ENCODE peak calls at places on chromosomes 11 and 22, in eight cellular contexts. R is IMR-90, F is brain microvascular endothelial cell, C is HCT116, A is tibial artery, H is endothelial cell of umbilical vein, E is choroid plexus epithelial cell, M is omental fat pad. O is an unnamed sample.

GRCh38 chr11:11081786-11082185 is 223.9 kb upstream of the ZBED5 start:
- DNase-seq in C (no peak), H (no peak), F (no peak), M (no peak), R (no peak), E (peak), A (no peak), O (no peak)

GRCh38 chr22:46542011-46542985 is 4.9 kb upstream of the CELSR1 start:
- DNase-seq in A (peak), H (peak), M (no peak), R (peak), C (no peak), F (peak), E (peak), O (peak)

GRCh38 chr11:3926458-3927095 is 71.1 kb downstream of the STIM1 start:
- DNase-seq in H (no peak), R (peak), F (no peak), C (no peak), A (no peak), M (no peak), E (no peak), O (no peak)

GRCh38 chr11:69008774-69009440 is 4.1 kb downstream of the MRGPRF start:
- DNase-seq in F (peak), H (peak), C (peak), M (peak), E (peak), R (peak), A (peak), O (peak)

GRCh38 chr11:1655168-1656060 is 25.8 kb downstream of the KRTAP5-5 start:
- DNase-seq in R (no peak), C (no peak), A (peak), E (no peak), M (no peak), F (no peak), H (no peak), O (no peak)

GRCh38 chr11:19633276-19633675 is 79.4 kb upstream of the NAV2 start:
- DNase-seq in E (peak), F (no peak), H (no peak), M (no peak), C (no peak), A (peak), R (no peak), O (no peak)

GRCh38 chr22:36194971-36195370 is 6.6 kb downstream of the APOL4 start:
- DNase-seq in E (peak), H (peak), C (peak), A (peak), R (peak), M (no peak), F (peak), O (peak)

GRCh38 chr11:72091292-72091691 is 10.6 kb downstream of the LRRC51 start:
- DNase-seq in M (peak), C (no peak), E (peak), H (peak), A (peak), R (peak), F (peak), O (peak)

GRCh38 chr11:32094931-32095330 is 4.1 kb downstream of the RCN1 start:
- DNase-seq in F (no peak), R (no peak), A (no peak), M (no peak), H (no peak), C (no peak), E (no peak), O (peak)

GRCh38 chr11:43987384-43988039 is 45.1 kb downstream of the C11orf96 start:
- DNase-seq in A (peak), C (no peak), R (peak), H (peak), F (peak), M (peak), E (peak), O (peak)

GRCh38 chr22:28977481-28977971 is 84.1 kb downstream of the C22orf31 start:
- DNase-seq in M (no peak), E (peak), F (peak), C (peak), H (peak), R (no peak), A (no peak), O (peak)

GRCh38 chr11:17828311-17828751 is 93.8 kb downstream of the KCNC1 start:
- DNase-seq in H (no peak), F (no peak), C (no peak), E (no peak), A (peak), M (no peak), R (peak), O (peak)

GRCh38 chr11:69916806-69917387 is 97.7 kb upstream of the FGF3 start:
- DNase-seq in H (no peak), R (no peak), A (no peak), C (no peak), E (no peak), F (no peak), M (no peak), O (no peak)

GRCh38 chr11:122556605-122557004 is 98.9 kb upstream of the UBASH3B start:
- DNase-seq in C (no peak), H (no peak), E (peak), R (no peak), A (no peak), M (no peak), F (no peak), O (no peak)

GRCh38 chr11:74318241-74318932 is 6.9 kb upstream of the P4HA3 start:
- DNase-seq in E (peak), C (no peak), H (peak), F (peak), M (no peak), R (peak), A (no peak), O (no peak)

GRCh38 chr11:130781906-130782305 is 134.4 kb downstream of the SNX19 start:
- DNase-seq in C (no peak), M (no peak), A (no peak), H (peak), E (no peak), F (peak), R (peak), O (peak)

GRCh38 chr22:29260031-29260560 is 7.7 kb downstream of the RHBDD3 start:
- DNase-seq in R (no peak), H (no peak), M (no peak), A (no peak), E (no peak), C (no peak), F (no peak), O (no peak)

GRCh38 chr11:67013511-67014045 is 9.4 kb upstream of the SYT12 start:
- DNase-seq in E (no peak), H (no peak), M (no peak), A (no peak), R (no peak), C (no peak), F (no peak), O (no peak)

GRCh38 chr11:77088236-77089003 is 14.2 kb upstream of the OMP start:
- DNase-seq in M (no peak), E (no peak), H (no peak), C (no peak), R (no peak), A (no peak), F (no peak), O (no peak)

GRCh38 chr22:27283714-27284113 is 517.8 kb downstream of the MN1 start:
- DNase-seq in C (peak), F (no peak), H (no peak), R (peak), A (no peak), E (no peak), M (no peak), O (no peak)

GRCh38 chr11:124917115-124917637 is 1.9 kb upstream of the HEPN1 start:
- DNase-seq in H (no peak), E (peak), R (peak), M (no peak), F (no peak), A (no peak), C (no peak), O (peak)

GRCh38 chr11:76269247-76269646 is 62.9 kb upstream of the WNT11 start:
- DNase-seq in A (peak), F (no peak), E (no peak), R (no peak), M (no peak), C (no peak), H (no peak), O (no peak)

GRCh38 chr11:75150079-75150478 is 828 bp upstream of the SLCO2B1 start:
- DNase-seq in E (no peak), A (no peak), M (no peak), H (no peak), C (no peak), F (no peak), R (no peak), O (no peak)

GRCh38 chr22:33210129-33210784 is 152.1 kb upstream of the SYN3 start:
- DNase-seq in F (peak), A (no peak), C (no peak), H (peak), M (no peak), E (peak), R (peak), O (peak)

GRCh38 chr11:5626191-5626590 is 1.4 kb downstream of the TRIM34 start:
- DNase-seq in H (no peak), A (no peak), R (peak), C (no peak), M (no peak), F (no peak), E (peak), O (peak)

GRCh38 chr22:39383841-39384625 is 15.5 kb upstream of the TAB1 start:
- DNase-seq in F (no peak), R (peak), A (no peak), E (no peak), M (no peak), C (no peak), H (no peak), O (no peak)

GRCh38 chr11:34053161-34053686 is 1.7 kb downstream of the CAPRIN1 start:
- DNase-seq in F (peak), H (peak), E (peak), A (peak), M (peak), R (peak), C (no peak), O (peak)

GRCh38 chr11:118241191-118242098 is 10.7 kb downstream of the MPZL3 start:
- DNase-seq in M (no peak), A (no peak), C (peak), E (no peak), H (peak), R (no peak), F (no peak), O (peak)

GRCh38 chr22:38220163-38220562 is 18.4 kb downstream of the MAFF start:
- DNase-seq in E (no peak), H (no peak), R (no peak), C (no peak), M (no peak), F (no peak), A (no peak), O (no peak)

GRCh38 chr22:41523464-41524221 is 20.6 kb downstream of the POLR3H start:
- DNase-seq in E (peak), C (no peak), R (peak), M (no peak), F (peak), H (no peak), A (peak), O (peak)

GRCh38 chr11:96155627-96156378 is 187.2 kb downstream of the MAML2 start:
- DNase-seq in M (peak), C (peak), E (peak), H (peak), A (peak), R (peak), F (peak), O (peak)

GRCh38 chr22:44080936-44081853 is 57.1 kb downstream of the PARVB start:
- DNase-seq in E (peak), A (peak), R (peak), M (peak), F (peak), C (peak), H (peak), O (peak)

GRCh38 chr11:43937434-43938411 is 4.7 kb upstream of the C11orf96 start:
- DNase-seq in R (peak), E (peak), M (no peak), C (peak), A (no peak), H (peak), F (peak), O (peak)

DNA sequence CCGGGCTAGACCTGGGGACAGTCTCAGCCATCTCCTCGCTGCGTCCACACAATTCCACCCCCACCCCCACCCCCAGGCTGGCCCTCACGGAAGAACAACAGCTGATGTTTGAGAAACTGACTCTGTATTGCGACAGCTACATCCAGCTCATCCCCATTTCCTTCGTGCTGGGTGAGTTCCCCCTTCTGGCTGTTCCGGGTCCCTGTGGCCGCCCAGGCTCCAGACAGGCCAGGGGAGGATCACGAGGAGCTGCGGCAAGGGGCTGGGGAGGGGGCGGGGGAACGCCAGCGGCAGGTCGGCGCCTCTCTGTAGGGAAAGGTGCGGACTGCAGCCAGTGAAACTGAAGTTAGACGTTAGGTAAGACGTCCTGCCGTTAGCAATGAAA is 4.9 kb downstream of the BEST1 start:
- DNase-seq in F (peak), H (no peak), R (peak), A (peak), M (no peak), E (peak), C (no peak), O (peak)
- TF ChIP-seq CTCF in F (peak), H (no peak), R (peak), A (no peak), M (no peak), E (peak), C (no peak), O (peak)

GRCh38 chr11:106551744-106552671 is 466.3 kb downstream of the GUCY1A2 start:
- DNase-seq in M (no peak), C (no peak), A (no peak), F (no peak), H (no peak), E (no peak), R (no peak), O (no peak)

GRCh38 chr11:106553304-106553703 is 465.0 kb downstream of the GUCY1A2 start:
- DNase-seq in R (no peak), H (no peak), M (no peak), C (no peak), F (no peak), A (no peak), E (no peak), O (no peak)

DNA sequence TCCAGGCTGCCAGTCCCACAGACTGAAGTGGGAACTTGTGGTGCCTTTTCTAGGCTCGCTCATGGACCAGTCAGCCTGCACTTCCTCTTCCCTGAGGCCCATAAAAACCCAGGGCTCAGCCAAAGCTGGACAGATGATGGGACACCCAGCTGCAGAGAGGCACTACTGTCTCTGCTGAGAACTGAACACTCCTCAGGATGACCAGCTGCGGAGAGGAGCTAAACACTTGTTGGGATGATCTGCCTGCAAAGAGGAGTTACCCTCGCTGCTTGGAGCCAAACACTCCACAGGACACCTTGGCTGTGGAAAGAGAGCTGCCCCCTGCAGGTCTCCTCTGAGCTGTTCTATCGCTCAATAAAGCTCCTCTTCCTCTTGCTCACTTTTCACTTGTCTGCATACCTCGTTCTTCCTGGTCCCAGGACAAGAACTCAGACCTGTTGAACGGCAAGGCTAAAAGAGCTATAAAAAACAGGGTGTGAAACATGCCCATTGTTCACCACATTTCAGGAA is 465.5 kb downstream of the GUCY1A2 start:
- DNase-seq in C (no peak), R (no peak), M (no peak), H (no peak), F (no peak), A (no peak), E (no peak), O (no peak)
- TF ChIP-seq CTCF in C (peak), R (no peak), M (no peak), H (no peak), F (no peak), A (no peak), E (no peak), O (no peak)

DNA sequence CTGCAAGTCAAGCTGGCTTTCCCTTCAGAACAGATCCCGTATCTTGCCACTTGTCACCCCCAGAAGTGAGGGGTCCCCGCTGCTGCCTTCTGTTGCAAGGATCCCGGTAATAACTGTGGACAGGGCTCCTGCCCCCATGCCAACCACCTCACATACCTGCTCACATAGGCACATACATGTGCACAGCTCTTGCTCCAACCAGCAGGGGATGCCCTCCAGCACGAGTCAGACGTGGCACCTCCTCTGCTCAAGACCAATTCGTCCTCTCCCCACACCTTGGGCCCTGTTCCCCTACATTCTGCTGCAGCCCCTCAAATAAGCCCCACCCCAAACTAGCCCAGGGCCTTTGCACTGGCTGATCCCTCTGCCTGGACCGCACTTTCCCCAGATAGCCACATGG is 163.3 kb downstream of the CRYBB2 start:
- DNase-seq in E (no peak), H (no peak), M (no peak), R (no peak), F (no peak), C (no peak), A (no peak), O (no peak)
- TF ChIP-seq CTCF in E (peak), H (no peak), M (no peak), R (peak), F (peak), C (no peak), A (no peak), O (peak)

GRCh38 chr11:21928834-21929233 is 264.1 kb upstream of the ANO5 start:
- DNase-seq in E (no peak), A (no peak), F (no peak), C (no peak), M (no peak), H (no peak), R (no peak), O (no peak)

GRCh38 chr11:21927628-21928027 is 265.3 kb upstream of the ANO5 start:
- DNase-seq in H (no peak), A (no peak), M (no peak), C (no peak), E (no peak), R (no peak), F (no peak), O (no peak)

GRCh38 chr11:21931436-21932101 is 261.3 kb upstream of the ANO5 start:
- DNase-seq in M (no peak), R (no peak), A (no peak), E (no peak), C (no peak), H (no peak), F (no peak), O (no peak)

DNA sequence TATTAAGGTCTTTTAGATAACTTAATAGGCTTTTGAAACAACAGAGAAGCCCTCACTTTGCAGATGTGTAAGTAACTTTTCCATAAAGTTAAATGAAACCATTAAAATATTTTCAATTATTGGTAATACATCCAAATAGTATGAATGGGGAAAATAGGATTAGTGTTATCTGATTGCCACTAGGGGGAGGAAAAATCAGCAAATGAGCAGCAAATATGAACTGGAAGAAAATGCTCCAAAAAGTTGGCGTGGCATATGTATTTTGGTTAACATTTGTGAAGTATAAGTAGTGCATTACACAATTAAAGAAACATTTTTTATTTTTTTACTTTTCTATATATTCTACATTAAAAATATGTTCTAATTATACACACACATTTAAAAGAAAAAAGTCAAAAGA is 259.8 kb upstream of the ANO5 start:
- DNase-seq in E (peak), C (no peak), H (no peak), M (no peak), R (no peak), F (no peak), A (no peak), O (no peak)
- TF ChIP-seq CTCF in E (peak), C (peak), H (no peak), M (no peak), R (no peak), F (no peak), A (peak), O (peak)

GRCh38 chr11:8763070-8763469 is 80.5 kb downstream of the RPL27A start:
- DNase-seq in C (no peak), E (no peak), H (no peak), R (no peak), A (no peak), F (no peak), M (no peak), O (no peak)
- TF ChIP-seq CTCF in C (no peak), E (no peak), H (no peak), R (no peak), A (no peak), F (no peak), M (no peak), O (no peak)